ENCODE peak calls at places on chromosome 12, in eight cellular contexts. U is stimulated activated CD8-positive, alpha-beta memory T cell treated with anti-CD3 and anti-CD28 coated beads, Interleukin-4, amount 100 ng/mL, for 4 hours; K is NCI-H2081; F is stimulated activated CD4-positive, alpha-beta T cell treated with anti-CD3 and anti-CD28 coated beads, Interleukin-12 subunit alpha, Interleukin-12 subunit beta, amount 100 ng/mL, for 4 hours; G is NCI-H748 treated with DMSO at 0.1 percent for 48 hours; S is nephron progenitor cell; C is activated T-helper 1 cell treated with anti-CD3 and anti-CD28 coated beads, Interleukin-12 subunit alpha, Interleukin-12 subunit beta, Interleukin-2, Interleukin-4 antibody, amounts not matched to agents 30 ng/mL and 10 ng/mL and 1 ng/mL, durations not matched to agents 14 hours and 24 hours and 36 hours; M is Karpas-422. R is an unnamed sample.

GRCh38 chr12:18222699-18223098 is 38.6 kb upstream of the PIK3C2G start:
- DNase-seq in U (no peak), K (no peak), F (no peak), G (no peak), S (no peak), C (no peak), M (no peak), R (no peak)

GRCh38 chr12:50924131-50924438 is 28.3 kb upstream of the HIGD1C start:
- DNase-seq in U (no peak), K (no peak), F (no peak), G (no peak), S (no peak), C (no peak), M (no peak), R (no peak)

GRCh38 chr12:19759229-19759628 is 319.9 kb downstream of the AEBP2 start:
- DNase-seq in U (no peak), K (no peak), F (no peak), G (no peak), S (no peak), C (no peak), M (no peak), R (no peak)

GRCh38 chr12:120820885-120821510 is 83.2 kb downstream of the SPPL3 start:
- DNase-seq in U (peak), K (no peak), F (peak), G (no peak), S (no peak), C (peak), M (no peak), R (no peak)

GRCh38 chr12:132672678-132673077 is 14.5 kb downstream of the POLE start:
- DNase-seq in U (no peak), K (no peak), F (no peak), G (no peak), S (no peak), C (no peak), M (no peak), R (no peak)

GRCh38 chr12:9095322-9095721 is 20.4 kb downstream of the A2M start:
- DNase-seq in U (no peak), K (no peak), F (no peak), G (no peak), S (no peak), C (no peak), M (no peak), R (no peak)

GRCh38 chr12:80966001-80966400 is 28.3 kb upstream of the LIN7A start:
- DNase-seq in U (no peak), K (no peak), F (no peak), G (no peak), S (no peak), C (no peak), M (no peak), R (no peak)

GRCh38 chr12:95622879-95623278 is 71.6 kb upstream of the USP44 start:
- DNase-seq in U (no peak), K (no peak), F (no peak), G (no peak), S (no peak), C (no peak), M (no peak), R (peak)

GRCh38 chr12:58877243-58877743 is 43.0 kb downstream of the LRIG3 start:
- DNase-seq in U (no peak), K (peak), F (no peak), G (peak), S (no peak), C (no peak), M (no peak), R (peak)

GRCh38 chr12:112900298-112901145 is 6.2 kb upstream of the OAS1 start:
- DNase-seq in U (no peak), K (peak), F (peak), G (peak), S (no peak), C (peak), M (peak), R (peak)

GRCh38 chr12:1217191-1217949 is 226.3 kb downstream of the ERC1 start:
- DNase-seq in U (no peak), K (peak), F (no peak), G (peak), S (peak), C (no peak), M (no peak), R (peak)

GRCh38 chr12:60832300-60832699 is 1236.5 kb downstream of the SLC16A7 start:
- DNase-seq in U (no peak), K (no peak), F (no peak), G (no peak), S (no peak), C (no peak), M (no peak), R (no peak)

GRCh38 chr12:9794484-9795063 is 32.7 kb upstream of the KLRF1 start:
- DNase-seq in U (no peak), K (no peak), F (no peak), G (no peak), S (no peak), C (no peak), M (no peak), R (no peak)

GRCh38 chr12:19630536-19630935 is 191.2 kb downstream of the AEBP2 start:
- DNase-seq in U (no peak), K (no peak), F (no peak), G (no peak), S (no peak), C (no peak), M (no peak), R (no peak)

GRCh38 chr12:15634010-15634676 is 155.0 kb downstream of the EPS8 start:
- DNase-seq in U (no peak), K (no peak), F (no peak), G (no peak), S (no peak), C (no peak), M (peak), R (no peak)

GRCh38 chr12:47837190-47838171 is 17.8 kb upstream of the HDAC7 start:
- DNase-seq in U (no peak), K (peak), F (peak), G (peak), S (peak), C (peak), M (peak), R (peak)

GRCh38 chr12:70837026-70837425 is 83.5 kb downstream of the PTPRR start:
- DNase-seq in U (no peak), K (no peak), F (no peak), G (no peak), S (no peak), C (no peak), M (no peak), R (no peak)

GRCh38 chr12:94099191-94099983 is 49.0 kb upstream of the PLXNC1 start:
- DNase-seq in U (no peak), K (no peak), F (no peak), G (no peak), S (no peak), C (no peak), M (no peak), R (peak)

GRCh38 chr12:48980953-48981756 is 3.0 kb downstream of the WNT1 start:
- DNase-seq in U (no peak), K (no peak), F (peak), G (no peak), S (no peak), C (peak), M (no peak), R (no peak)

GRCh38 chr12:67803450-67804034 is 155.0 kb downstream of the DYRK2 start:
- DNase-seq in U (no peak), K (no peak), F (no peak), G (no peak), S (no peak), C (no peak), M (no peak), R (no peak)

GRCh38 chr12:106605254-106605653 is 22.4 kb downstream of the RFX4 start:
- DNase-seq in U (no peak), K (no peak), F (no peak), G (no peak), S (no peak), C (no peak), M (no peak), R (no peak)

GRCh38 chr12:122942609-122943008 is 23.7 kb downstream of the ABCB9 start:
- DNase-seq in U (no peak), K (no peak), F (no peak), G (no peak), S (no peak), C (no peak), M (no peak), R (peak)

GRCh38 chr12:107634530-107634929 is 51.1 kb upstream of the PWP1 start:
- DNase-seq in U (no peak), K (no peak), F (no peak), G (no peak), S (no peak), C (no peak), M (no peak), R (no peak)

GRCh38 chr12:51238037-51238509 is 553 bp upstream of the DAZAP2 start:
- DNase-seq in U (no peak), K (peak), F (no peak), G (no peak), S (no peak), C (peak), M (no peak), R (no peak)

GRCh38 chr12:68612245-68612644 is 1.5 kb downstream of the RAP1B start:
- DNase-seq in U (no peak), K (no peak), F (no peak), G (no peak), S (no peak), C (no peak), M (peak), R (no peak)

GRCh38 chr12:92551853-92552397 is 150.9 kb upstream of the PLEKHG7 start:
- DNase-seq in U (no peak), K (no peak), F (peak), G (no peak), S (no peak), C (no peak), M (no peak), R (peak)

GRCh38 chr12:69129014-69129413 is 110.4 kb upstream of the CPSF6 start:
- DNase-seq in U (no peak), K (no peak), F (no peak), G (no peak), S (no peak), C (no peak), M (no peak), R (no peak)

GRCh38 chr12:77696183-77696582 is 134.5 kb upstream of the NAV3 start:
- DNase-seq in U (no peak), K (no peak), F (no peak), G (no peak), S (no peak), C (no peak), M (no peak), R (no peak)

GRCh38 chr12:130803707-130804106 is 35.3 kb downstream of the STX2 start:
- DNase-seq in U (no peak), K (no peak), F (no peak), G (no peak), S (no peak), C (no peak), M (no peak), R (no peak)

GRCh38 chr12:11875414-11875935 is 195.3 kb upstream of the BCL2L14 start:
- DNase-seq in U (no peak), K (no peak), F (no peak), G (no peak), S (no peak), C (no peak), M (no peak), R (peak)

GRCh38 chr12:99131761-99132199 is 486.7 kb downstream of the APAF1 start:
- DNase-seq in U (no peak), K (no peak), F (no peak), G (no peak), S (peak), C (no peak), M (peak), R (no peak)

GRCh38 chr12:58253663-58254062 is 312.3 kb downstream of the ATP23 start:
- DNase-seq in U (no peak), K (no peak), F (no peak), G (no peak), S (no peak), C (no peak), M (no peak), R (no peak)

GRCh38 chr12:92953747-92954146 is 24.7 kb upstream of the EEA1 start:
- DNase-seq in U (no peak), K (no peak), F (no peak), G (no peak), S (no peak), C (no peak), M (peak), R (no peak)

GRCh38 chr12:52245962-52246577 is 13.0 kb downstream of the KRT7 start:
- DNase-seq in U (no peak), K (no peak), F (no peak), G (no peak), S (no peak), C (no peak), M (no peak), R (no peak)